ENCODE peak calls at places on chromosomes 5 and 9, in nine cellular contexts. A is tibial artery, C is fibroblast of lung, H is right lobe of liver, Y is lower lobe of right lung, O is hepatocyte, E is psoas muscle, L is cardiac muscle cell, D is body of pancreas. M is an unnamed sample.
A peak's percentile ranks its signal among the peaks of the same experiment; 100 is the strongest.

GRCh38 chr5:124240732-124241131 is 505.7 kb downstream of the ZNF608 start:
- DNase-seq in A (no peak), C (no peak), H (no peak), Y (no peak), O (no peak), E (no peak), L (peak; percentile 18), D (no peak), M (no peak)

GRCh38 chr5:134464988-134465855 is 53.5 kb upstream of the CDKN2AIPNL start:
- DNase-seq in A (no peak), C (no peak), H (peak; percentile 78), Y (no peak), O (peak; percentile 7), E (no peak), L (peak; percentile 23), D (no peak), M (peak; percentile 24)

GRCh38 chr5:151183451-151184245 is 26.1 kb upstream of the ANXA6 start:
- DNase-seq in A (no peak), C (peak; percentile 10), H (no peak), Y (no peak), O (no peak), E (no peak), L (no peak), D (no peak), M (no peak)

GRCh38 chr9:92061184-92061583 is 54.0 kb downstream of the SPTLC1 start:
- DNase-seq in A (no peak), C (no peak), H (no peak), Y (no peak), O (no peak), E (no peak), L (no peak), D (no peak), M (no peak)

GRCh38 chr5:40381676-40382363 is 297.9 kb upstream of the PTGER4 start:
- DNase-seq in A (no peak), C (peak; percentile 45), H (no peak), Y (no peak), O (peak; percentile 7), E (no peak), L (no peak), D (no peak), M (no peak)

GRCh38 chr9:106287108-106287631 is 575.8 kb upstream of the ZNF462 start:
- DNase-seq in A (no peak), C (peak; percentile 24), H (no peak), Y (no peak), O (peak; percentile 62), E (peak; percentile 39), L (no peak), D (no peak), M (no peak)

GRCh38 chr5:66143473-66144073 is 527 bp upstream of the SREK1 start:
- DNase-seq in A (no peak), C (no peak), H (no peak), Y (no peak), O (no peak), E (no peak), L (peak; percentile 7), D (no peak), M (no peak)

GRCh38 chr5:149216515-149216914 is 55.1 kb upstream of the AFAP1L1 start:
- DNase-seq in A (no peak), C (no peak), H (no peak), Y (no peak), O (no peak), E (no peak), L (no peak), D (no peak), M (no peak)

GRCh38 chr9:135707449-135708138 is 5.6 kb downstream of the KCNT1 start:
- DNase-seq in A (no peak), C (no peak), H (no peak), Y (no peak), O (no peak), E (no peak), L (no peak), D (no peak), M (no peak)

GRCh38 chr5:4570047-4571015 is 569.8 kb upstream of the ADAMTS16 start:
- DNase-seq in A (no peak), C (peak; percentile 64), H (no peak), Y (no peak), O (no peak), E (no peak), L (no peak), D (no peak), M (no peak)

GRCh38 chr9:136327313-136327971 is at the start of gene GPSM1:
- DNase-seq in A (peak; percentile 61), C (peak; percentile 56), H (no peak), Y (no peak), O (peak; percentile 80), E (no peak), L (peak; percentile 51), D (peak; percentile 44), M (peak; percentile 70)

GRCh38 chr5:31854181-31854624 is 215.3 kb downstream of the PDZD2 start:
- DNase-seq in A (peak; percentile 28), C (peak; percentile 87), H (no peak), Y (peak; percentile 55), O (peak; percentile 31), E (no peak), L (no peak), D (peak; percentile 14), M (peak; percentile 33)

GRCh38 chr5:6430418-6431028 is 18.1 kb upstream of the UBE2QL1 start:
- DNase-seq in A (no peak), C (no peak), H (no peak), Y (no peak), O (no peak), E (peak; percentile 89), L (no peak), D (no peak), M (peak; percentile 67)

GRCh38 chr5:154740483-154740882 is 14.7 kb upstream of the LARP1 start:
- DNase-seq in A (peak; percentile 37), C (peak; percentile 63), H (peak; percentile 88), Y (no peak), O (peak; percentile 50), E (peak; percentile 78), L (no peak), D (peak; percentile 41), M (peak; percentile 72)

GRCh38 chr9:126915281-126915816 is 767 bp downstream of the RALGPS1 start:
- DNase-seq in A (no peak), C (no peak), H (peak; percentile 61), Y (peak; percentile 91), O (peak; percentile 94), E (peak; percentile 57), L (peak; percentile 41), D (peak; percentile 92), M (peak; percentile 22)

GRCh38 chr5:139655727-139656271 is 7.7 kb downstream of the CXXC5 start:
- DNase-seq in A (peak; percentile 63), C (peak; percentile 72), H (peak; percentile 84), Y (peak; percentile 75), O (peak; percentile 82), E (peak; percentile 86), L (peak; percentile 80), D (no peak), M (peak; percentile 79)

GRCh38 chr5:14451866-14452265 is 129.7 kb upstream of the OTULINL start:
- DNase-seq in A (no peak), C (no peak), H (no peak), Y (no peak), O (no peak), E (no peak), L (no peak), D (no peak), M (no peak)
- H3K27ac ChIP-seq in A (peak overlapping the region; percentile 30), C (peak overlapping the region; percentile 55), H (no peak overlapping the region), Y (no peak overlapping the region), O (peak overlapping the region; percentile 45), E (no peak overlapping the region), L (no peak overlapping the region), D (no peak overlapping the region), M (peak overlapping the region; percentile 57)

DNA sequence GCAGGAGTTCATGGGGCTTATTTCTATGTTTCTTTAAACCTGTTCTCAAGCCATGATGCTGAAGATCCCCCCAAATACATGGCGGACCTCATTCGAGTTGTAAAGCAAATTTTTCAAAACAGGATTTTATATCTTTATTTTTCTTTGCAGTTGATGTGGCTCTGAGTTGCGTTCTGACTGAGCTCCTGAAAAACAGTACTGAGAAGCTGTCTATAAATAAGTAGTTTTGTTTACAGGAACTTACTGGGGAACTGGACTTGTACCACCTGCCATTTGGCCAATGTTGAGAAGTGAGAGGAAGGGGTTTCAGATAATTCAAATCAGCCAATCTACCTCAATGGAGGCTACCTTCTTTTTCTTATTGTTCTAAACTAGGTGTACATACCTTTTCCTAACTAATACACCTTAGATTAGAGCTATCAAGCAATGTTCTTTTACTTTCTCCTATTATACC is 418.6 kb upstream of the MEF2C start:
- DNase-seq in A (no peak), C (no peak), H (no peak), Y (no peak), O (no peak), E (no peak), L (no peak), D (no peak), M (no peak)
- H3K4me3 ChIP-seq in A (no peak overlapping the region), C (no peak overlapping the region), H (no peak overlapping the region), Y (no peak overlapping the region), O (no peak overlapping the region), E (no peak overlapping the region), L (no peak overlapping the region), D (no peak overlapping the region), M (no peak overlapping the region)

DNA sequence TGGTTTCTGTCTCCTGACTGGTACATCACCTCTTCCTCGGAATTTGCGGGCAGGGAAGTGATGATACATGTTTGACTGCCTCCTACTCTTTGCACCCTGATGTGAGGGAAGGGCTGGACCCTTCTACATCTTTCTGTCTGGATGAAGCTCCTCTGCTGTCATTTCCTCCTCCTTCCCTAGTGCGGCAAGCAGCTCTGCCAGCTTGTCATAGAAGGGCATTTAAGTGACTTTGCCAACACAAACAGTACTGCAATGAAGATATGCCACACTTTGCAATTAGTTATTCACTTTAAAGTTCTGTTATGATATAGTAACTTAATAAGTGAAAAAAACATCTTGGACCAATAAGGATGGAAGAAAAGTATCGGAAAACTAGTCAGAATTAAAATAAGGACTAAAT is 48.5 kb upstream of the ABL1 start:
- DNase-seq in A (no peak), C (no peak), H (no peak), Y (no peak), O (no peak), E (no peak), L (no peak), D (no peak), M (no peak)
- H3K4me1 ChIP-seq in A (peaks cover 5% of the 10 kb centered on the region), C (peaks cover 14% of the 10 kb centered on the region), H (no peaks in the 10 kb centered on the region), Y (peaks cover 11% of the 10 kb centered on the region), O (no peaks in the 10 kb centered on the region), E (peaks cover 30% of the 10 kb centered on the region), L (peaks cover 6% of the 10 kb centered on the region), D (peaks cover 27% of the 10 kb centered on the region), M (peaks cover 60% of the 10 kb centered on the region)

GRCh38 chr9:2126331-2126789 is 111.2 kb downstream of the SMARCA2 start:
- DNase-seq in A (peak; percentile 58), C (peak; percentile 44), H (no peak), Y (no peak), O (no peak), E (no peak), L (no peak), D (no peak), M (no peak)

GRCh38 chr9:2127486-2127885 is 112.3 kb downstream of the SMARCA2 start:
- DNase-seq in A (no peak), C (peak; percentile 76), H (no peak), Y (no peak), O (no peak), E (no peak), L (no peak), D (no peak), M (no peak)

GRCh38 chr9:2125909-2126308 is 110.8 kb downstream of the SMARCA2 start:
- DNase-seq in A (no peak), C (no peak), H (no peak), Y (no peak), O (no peak), E (no peak), L (no peak), D (no peak), M (no peak)

GRCh38 chr9:2132484-2133082 is 117.4 kb downstream of the SMARCA2 start:
- DNase-seq in A (no peak), C (peak; percentile 24), H (no peak), Y (no peak), O (peak; percentile 23), E (no peak), L (peak; percentile 48), D (no peak), M (no peak)

GRCh38 chr9:2128611-2129010 is 113.5 kb downstream of the SMARCA2 start:
- DNase-seq in A (no peak), C (no peak), H (no peak), Y (no peak), O (no peak), E (no peak), L (no peak), D (no peak), M (no peak)
- H3K27ac ChIP-seq in A (peak overlapping the region; percentile 87), C (no peak overlapping the region), H (no peak overlapping the region), Y (no peak overlapping the region), O (no peak overlapping the region), E (peak overlapping the region; percentile 65), L (peak overlapping the region; percentile 1), D (no peak overlapping the region), M (peak overlapping the region; percentile 72)